ENCODE peak calls at places on chromosomes 11 and 22, in five cellular contexts. U is AML-193; Q is NCI-H2171 treated with DMSO at 0.1 percent for 48 hours; B is stimulated activated CD8-positive, alpha-beta memory T cell treated with anti-CD3 and anti-CD28 coated beads, Interleukin-2, amount 100 ng/mL, for 48 hours; N is dorsolateral prefrontal cortex. H is an unnamed sample.

GRCh38 chr11:86713552-86713951 is 41.1 kb upstream of the ME3 start:
- DNase-seq in U (no peak), Q (no peak), N (no peak), B (no peak), H (no peak)

GRCh38 chr22:25880524-25880923 is 138.5 kb downstream of the MYO18B start:
- DNase-seq in N (no peak), B (no peak), Q (no peak), U (no peak), H (peak; percentile 46)

GRCh38 chr11:86483591-86484163 is 109.0 kb downstream of the CCDC81 start:
- DNase-seq in B (no peak), N (no peak), U (no peak), Q (peak; percentile 83), H (no peak)

GRCh38 chr22:37345863-37346514 is 63.7 kb downstream of the CYTH4 start:
- DNase-seq in U (no peak), N (no peak), B (no peak), Q (peak; percentile 67), H (no peak)

GRCh38 chr11:12009617-12010321 is 1.3 kb upstream of the DKK3 start:
- DNase-seq in N (no peak), B (no peak), Q (no peak), U (no peak), H (no peak)

GRCh38 chr11:114483929-114484328 is 44.7 kb downstream of the REXO2 start:
- DNase-seq in B (no peak), U (no peak), Q (no peak), N (no peak), H (no peak)

GRCh38 chr11:65183201-65183891 is 1.6 kb downstream of the CAPN1 start:
- DNase-seq in B (no peak), U (no peak), Q (peak; percentile 30), N (no peak), H (peak; percentile 47)

GRCh38 chr11:73429121-73429740 is 53.0 kb downstream of the RELT start:
- DNase-seq in Q (no peak), B (no peak), N (no peak), U (no peak), H (no peak)

GRCh38 chr22:50001388-50002231 is 11.0 kb downstream of the IL17REL start:
- DNase-seq in B (no peak), U (no peak), Q (peak; percentile 78), N (no peak), H (peak; percentile 81)

GRCh38 chr22:29310863-29311339 is 4.5 kb downstream of the GAS2L1 start:
- DNase-seq in B (peak; percentile 73), N (peak; percentile 98), Q (peak; percentile 31), U (peak; percentile 50), H (peak; percentile 96)

GRCh38 chr22:32539631-32540449 is 65.2 kb downstream of the FBXO7 start:
- DNase-seq in B (no peak), N (no peak), Q (no peak), U (no peak), H (no peak)

GRCh38 chr22:44920183-44920582 is 89.6 kb downstream of the PHF21B start:
- DNase-seq in Q (no peak), N (peak; percentile 21), U (no peak), B (no peak), H (no peak)

GRCh38 chr22:36171941-36172340 is 11.4 kb upstream of the APOL3 start:
- DNase-seq in U (no peak), B (no peak), Q (no peak), N (no peak), H (no peak)

GRCh38 chr22:20952544-20953341 is 14.3 kb upstream of the AIFM3 start:
- DNase-seq in Q (peak; percentile 28), B (no peak), U (no peak), N (no peak), H (no peak)

GRCh38 chr11:20374746-20375305 is 11.3 kb downstream of the HTATIP2 start:
- DNase-seq in B (no peak), N (no peak), Q (no peak), U (no peak), H (no peak)

GRCh38 chr11:125947419-125948277 is 1.8 kb downstream of the VSIG10L2 start:
- DNase-seq in Q (no peak), U (no peak), B (no peak), N (no peak), H (peak; percentile 78)

GRCh38 chr11:19218801-19219460 is 17.1 kb upstream of the CSRP3 start:
- DNase-seq in U (no peak), B (no peak), N (no peak), Q (no peak), H (no peak)

GRCh38 chr22:50545522-50546325 is at the start of gene KLHDC7B:
- DNase-seq in U (peak; percentile 2), N (no peak), B (no peak), Q (no peak), H (no peak)

GRCh38 chr22:29625090-29625825 is 21.8 kb downstream of the NF2 start:
- DNase-seq in Q (peak; percentile 64), N (peak; percentile 50), U (peak; percentile 72), B (no peak), H (no peak)

GRCh38 chr11:93537022-93537421 is 6.2 kb downstream of the SMCO4 start:
- DNase-seq in B (no peak), N (peak; percentile 79), U (no peak), Q (no peak), H (no peak)

GRCh38 chr11:61923166-61924015 is 6.0 kb upstream of the RAB3IL1 start:
- DNase-seq in Q (no peak), B (no peak), U (no peak), N (no peak), H (peak; percentile 90)

GRCh38 chr22:40679964-40680818 is 907 bp downstream of the MCHR1 start:
- DNase-seq in B (no peak), N (peak; percentile 39), U (no peak), Q (no peak), H (no peak)

GRCh38 chr11:60855726-60856633 is at the start of gene PTGDR2:
- DNase-seq in N (no peak), B (no peak), U (no peak), Q (no peak), H (no peak)

GRCh38 chr22:31098633-31099110 is 8.7 kb downstream of the SELENOM start:
- DNase-seq in B (no peak), U (no peak), N (no peak), Q (no peak), H (no peak)

GRCh38 chr11:132904566-132904965 is 627.7 kb downstream of the OPCML start:
- DNase-seq in N (no peak), B (no peak), Q (no peak), U (no peak), H (no peak)

GRCh38 chr11:108198833-108199232 is 23.6 kb downstream of the NPAT start:
- DNase-seq in Q (no peak), B (no peak), N (no peak), U (no peak), H (no peak)

GRCh38 chr11:100855466-100856067 is 168.5 kb downstream of the ARHGAP42 start:
- DNase-seq in Q (peak; percentile 57), B (no peak), N (no peak), U (peak; percentile 46), H (no peak)

GRCh38 chr11:58561394-58562102 is 14.1 kb downstream of the LPXN start:
- DNase-seq in U (no peak), Q (no peak), N (no peak), B (no peak), H (no peak)

GRCh38 chr22:44571566-44572413 is 73.8 kb upstream of the RTL6 start:
- DNase-seq in U (no peak), N (peak; percentile 31), Q (peak; percentile 14), B (no peak), H (peak; percentile 62)

GRCh38 chr11:43632171-43632570 is 48.4 kb upstream of the HSD17B12 start:
- DNase-seq in U (no peak), Q (no peak), N (no peak), B (no peak), H (no peak)

GRCh38 chr22:23499845-23500500 is 80.1 kb downstream of the IGLL1 start:
- DNase-seq in U (no peak), N (peak; percentile 9), B (no peak), Q (no peak), H (peak; percentile 67)

GRCh38 chr11:66951927-66952337 is 6.3 kb downstream of the PC start:
- DNase-seq in Q (peak; percentile 96), U (no peak), N (no peak), B (no peak), H (no peak)

H was measured in lower leg skin.